ENCODE peak calls at places on chromosomes 13 and 19, in five cellular contexts. Y is globus pallidus; M is AG08395; H is GM20000; C is stimulated activated CD8-positive, alpha-beta memory T cell treated with anti-CD3 and anti-CD28 coated beads, Interleukin-7, amount 100 ng/mL, for 1 hour. J is an unnamed sample.

GRCh38 chr19:56333506-56333905 is 18.9 kb upstream of the ZSCAN5A start:
- DNase-seq in Y (no peak), M (peak), H (peak), C (no peak), J (no peak)

GRCh38 chr19:28468701-28469459 is 744.1 kb downstream of the UQCRFS1 start:
- DNase-seq in Y (no peak), M (peak), H (no peak), C (no peak), J (no peak)

GRCh38 chr13:59776924-59777690 is 386.6 kb downstream of the DIAPH3 start:
- DNase-seq in Y (no peak), M (peak), H (no peak), C (no peak), J (no peak)

GRCh38 chr19:35458821-35459391 is 10.8 kb downstream of the FFAR2 start:
- DNase-seq in Y (no peak), M (no peak), H (peak), C (no peak), J (no peak)

GRCh38 chr13:110014719-110015118 is 228.3 kb upstream of the IRS2 start:
- DNase-seq in Y (no peak), M (no peak), H (no peak), C (no peak), J (peak)

GRCh38 chr19:34353546-34353945 is 11.4 kb upstream of the GPI start:
- DNase-seq in Y (no peak), M (no peak), H (no peak), C (no peak), J (no peak)

GRCh38 chr13:19960673-19961015 is 2.1 kb downstream of the ZMYM2 start:
- DNase-seq in Y (no peak), M (no peak), H (peak), C (no peak), J (no peak)

GRCh38 chr13:113802761-113803160 is 43.7 kb downstream of the TMEM255B start:
- DNase-seq in Y (no peak), M (no peak), H (no peak), C (no peak), J (no peak)

GRCh38 chr13:62014299-62014698 is 598.6 kb upstream of the PCDH20 start:
- DNase-seq in Y (peak), M (no peak), H (no peak), C (no peak), J (no peak)

GRCh38 chr19:40356681-40357595 is 8.4 kb downstream of the PLD3 start:
- DNase-seq in Y (no peak), M (no peak), H (no peak), C (no peak), J (no peak)